ENCODE peak calls at places on chromosomes 6 and 20, in six cellular contexts. N is fibroblast of lung; V is Kasumi-1; D is fibroblast of pulmonary artery; X is activated CD4-positive, alpha-beta T cell treated with anti-CD3 and anti-CD28 coated beads, Interleukin-2, amount 50 U/mL, for 1 hour; L is neuronal stem cell. Y is an unnamed sample.

GRCh38 chr20:32965581-32966373 is 38.5 kb downstream of the SUN5 start:
- DNase-seq in N (no peak), V (no peak), D (no peak), X (peak), L (no peak), Y (no peak)

GRCh38 chr6:137223370-137224131 is 4.4 kb upstream of the IFNGR1 start:
- DNase-seq in N (peak), V (peak), D (peak), X (no peak), L (no peak), Y (no peak)

GRCh38 chr20:41334452-41335421 is 5.9 kb upstream of the LPIN3 start:
- DNase-seq in N (no peak), V (no peak), D (no peak), X (no peak), L (no peak), Y (no peak)

GRCh38 chr6:36387440-36388303 is at the start of gene ETV7:
- DNase-seq in N (peak), V (no peak), D (peak), X (peak), L (no peak), Y (no peak)

GRCh38 chr6:85703359-85703758 is 60.7 kb upstream of the SYNCRIP start:
- DNase-seq in N (no peak), V (no peak), D (no peak), X (no peak), L (no peak), Y (no peak)

GRCh38 chr6:113361014-113361645 is 496.0 kb upstream of the MARCKS start:
- DNase-seq in N (peak), V (no peak), D (peak), X (no peak), L (no peak), Y (no peak)

GRCh38 chr20:59933849-59934585 is 580 bp upstream of the SYCP2 start:
- DNase-seq in N (peak), V (peak), D (peak), X (peak), L (peak), Y (no peak)

GRCh38 chr20:52318601-52319000 is 127.0 kb upstream of the ZFP64 start:
- DNase-seq in N (no peak), V (no peak), D (no peak), X (no peak), L (no peak), Y (no peak)

GRCh38 chr6:16109659-16110300 is 19.1 kb upstream of the MYLIP start:
- DNase-seq in N (no peak), V (no peak), D (no peak), X (no peak), L (no peak), Y (no peak)

GRCh38 chr20:52075400-52075799 is 116.2 kb downstream of the ZFP64 start:
- DNase-seq in N (no peak), V (no peak), D (no peak), X (no peak), L (no peak), Y (no peak)

GRCh38 chr6:56649053-56649769 is 6.5 kb upstream of the DST start:
- DNase-seq in N (peak), V (no peak), D (peak), X (no peak), L (no peak), Y (no peak)

GRCh38 chr6:70616728-70617260 is 50.1 kb downstream of the SDHAF4 start:
- DNase-seq in N (no peak), V (no peak), D (no peak), X (no peak), L (no peak), Y (no peak)

GRCh38 chr6:106050538-106050937 is 35.6 kb upstream of the PRDM1 start:
- DNase-seq in N (peak), V (no peak), D (no peak), X (no peak), L (no peak), Y (no peak)

GRCh38 chr6:107237992-107238660 is 122.8 kb upstream of the BEND3 start:
- DNase-seq in N (peak), V (no peak), D (peak), X (no peak), L (no peak), Y (no peak)

GRCh38 chr20:24658920-24659660 is 189.7 kb downstream of the SYNDIG1 start:
- DNase-seq in N (no peak), V (no peak), D (no peak), X (no peak), L (no peak), Y (no peak)

GRCh38 chr20:24675651-24676352 is 206.4 kb downstream of the SYNDIG1 start:
- DNase-seq in N (no peak), V (no peak), D (no peak), X (no peak), L (no peak), Y (no peak)

GRCh38 chr20:60389441-60389840 is 431.2 kb downstream of the CDH26 start:
- DNase-seq in N (no peak), V (no peak), D (no peak), X (no peak), L (no peak), Y (no peak)

GRCh38 chr6:137588472-137588871 is 94.3 kb upstream of the OLIG3 start:
- DNase-seq in N (no peak), V (no peak), D (no peak), X (no peak), L (no peak), Y (no peak)

GRCh38 chr6:34189806-34190503 is 44.1 kb upstream of the GRM4 start:
- DNase-seq in N (no peak), V (peak), D (no peak), X (peak), L (no peak), Y (no peak)

GRCh38 chr6:147999001-147999540 is 343.6 kb upstream of the SASH1 start:
- DNase-seq in N (no peak), V (no peak), D (no peak), X (no peak), L (no peak), Y (no peak)

GRCh38 chr20:33654680-33655161 is 7.4 kb upstream of the C20orf144 start:
- DNase-seq in N (no peak), V (no peak), D (no peak), X (no peak), L (no peak), Y (no peak)

GRCh38 chr6:128367437-128367836 is 153.0 kb downstream of the PTPRK start:
- DNase-seq in N (no peak), V (no peak), D (no peak), X (no peak), L (no peak), Y (no peak)

GRCh38 chr6:139452176-139452876 is 77.9 kb upstream of the CITED2 start:
- DNase-seq in N (peak), V (peak), D (peak), X (no peak), L (no peak), Y (peak)

GRCh38 chr6:79813854-79814477 is 133.4 kb downstream of the ELOVL4 start:
- DNase-seq in N (peak), V (peak), D (peak), X (peak), L (peak), Y (peak)

GRCh38 chr6:126030045-126030444 is 43.7 kb downstream of the TRMT11 start:
- DNase-seq in N (peak), V (no peak), D (no peak), X (no peak), L (no peak), Y (no peak)

GRCh38 chr6:167550936-167551633 is 226.2 kb downstream of the TTLL2 start:
- DNase-seq in N (no peak), V (no peak), D (peak), X (no peak), L (no peak), Y (peak)

GRCh38 chr6:100119261-100119660 is 125.2 kb upstream of the MCHR2 start:
- DNase-seq in N (no peak), V (no peak), D (no peak), X (no peak), L (no peak), Y (no peak)

GRCh38 chr6:67112120-67112519 is 1405.1 kb upstream of the EYS start:
- DNase-seq in N (peak), V (peak), D (peak), X (no peak), L (no peak), Y (no peak)

GRCh38 chr20:15475483-15475882 is 1097.8 kb downstream of the KIF16B start:
- DNase-seq in N (no peak), V (no peak), D (no peak), X (no peak), L (no peak), Y (no peak)

GRCh38 chr20:58880994-58881752 is 28.7 kb downstream of the GNAS start:
- DNase-seq in N (no peak), V (peak), D (no peak), X (no peak), L (no peak), Y (no peak)

GRCh38 chr20:49690899-49691620 is 22.6 kb downstream of the B4GALT5 start:
- DNase-seq in N (peak), V (no peak), D (peak), X (no peak), L (no peak), Y (peak)

GRCh38 chr6:148451690-148452089 is 109.1 kb downstream of the SASH1 start:
- DNase-seq in N (no peak), V (no peak), D (no peak), X (no peak), L (no peak), Y (no peak)

GRCh38 chr6:159473435-159473834 is 219.6 kb downstream of the SOD2 start:
- DNase-seq in N (no peak), V (no peak), D (no peak), X (no peak), L (no peak), Y (no peak)

GRCh38 chr6:3383525-3383924 is 73.3 kb downstream of the SLC22A23 start:
- DNase-seq in N (peak), V (no peak), D (peak), X (no peak), L (no peak), Y (peak)

GRCh38 chr6:48061630-48062029 is 49.4 kb downstream of the PTCHD4 start:
- DNase-seq in N (peak), V (no peak), D (peak), X (no peak), L (no peak), Y (peak)

GRCh38 chr6:34580707-34581560 is 24.8 kb upstream of the SPDEF start:
- DNase-seq in N (peak), V (no peak), D (peak), X (no peak), L (no peak), Y (no peak)